ENCODE peak calls at places on chromosomes 6 and 20, in six cellular contexts. One of them, this sample, is unnamed.
A peak's percentile ranks its signal among the peaks of the same experiment; 100 is the strongest.

GRCh38 chr6:14922306-14922705 is 323.6 kb upstream of the JARID2 start:
- DNase-seq in neuronal stem cell: no peak
- DNase-seq in suprapubic skin: no peak
- DNase-seq in cardiac muscle cell: no peak
- DNase-seq in trophoblast cell: peak; percentile 22
- DNase-seq in BE2C: no peak
- DNase-seq in this sample: no peak

GRCh38 chr20:15162061-15162740 is 824.8 kb upstream of the FLRT3 start:
- DNase-seq in neuronal stem cell: no peak
- DNase-seq in suprapubic skin: no peak
- DNase-seq in cardiac muscle cell: no peak
- DNase-seq in trophoblast cell: no peak
- DNase-seq in BE2C: no peak
- DNase-seq in this sample: no peak

GRCh38 chr6:157381631-157382621 is 936 bp downstream of the ZDHHC14 start:
- DNase-seq in neuronal stem cell: no peak
- DNase-seq in suprapubic skin: peak; percentile 76
- DNase-seq in cardiac muscle cell: peak; percentile 60
- DNase-seq in trophoblast cell: no peak
- DNase-seq in BE2C: peak; percentile 57
- DNase-seq in this sample: peak; percentile 59

GRCh38 chr6:158384671-158385110 is 72.4 kb downstream of the TULP4 start:
- DNase-seq in neuronal stem cell: no peak
- DNase-seq in suprapubic skin: no peak
- DNase-seq in cardiac muscle cell: no peak
- DNase-seq in trophoblast cell: no peak
- DNase-seq in BE2C: no peak
- DNase-seq in this sample: no peak

GRCh38 chr6:150439373-150439772 is 70.6 kb downstream of the IYD start:
- DNase-seq in neuronal stem cell: no peak
- DNase-seq in suprapubic skin: no peak
- DNase-seq in cardiac muscle cell: no peak
- DNase-seq in trophoblast cell: no peak
- DNase-seq in BE2C: no peak
- DNase-seq in this sample: no peak

GRCh38 chr6:170269151-170269872 is 21.6 kb downstream of the DLL1 start:
- DNase-seq in neuronal stem cell: no peak
- DNase-seq in suprapubic skin: no peak
- DNase-seq in cardiac muscle cell: no peak
- DNase-seq in trophoblast cell: no peak
- DNase-seq in BE2C: no peak
- DNase-seq in this sample: no peak

GRCh38 chr6:115842338-115842737 is 218.4 kb downstream of the FRK start:
- DNase-seq in neuronal stem cell: no peak
- DNase-seq in suprapubic skin: no peak
- DNase-seq in cardiac muscle cell: no peak
- DNase-seq in trophoblast cell: no peak
- DNase-seq in BE2C: no peak
- DNase-seq in this sample: no peak

GRCh38 chr6:6494677-6495076 is 93.8 kb upstream of the LY86 start:
- DNase-seq in neuronal stem cell: peak; percentile 15
- DNase-seq in suprapubic skin: no peak
- DNase-seq in cardiac muscle cell: no peak
- DNase-seq in trophoblast cell: peak; percentile 18
- DNase-seq in BE2C: peak; percentile 40
- DNase-seq in this sample: peak; percentile 84

GRCh38 chr6:30646450-30647038 is 389 bp upstream of the C6orf136 start:
- DNase-seq in neuronal stem cell: no peak
- DNase-seq in suprapubic skin: peak; percentile 93
- DNase-seq in cardiac muscle cell: no peak
- DNase-seq in trophoblast cell: peak; percentile 95
- DNase-seq in BE2C: peak; percentile 94
- DNase-seq in this sample: peak; percentile 93

GRCh38 chr6:43308101-43308989 is at the start of gene CRIP3:
- DNase-seq in neuronal stem cell: peak; percentile 48
- DNase-seq in suprapubic skin: no peak
- DNase-seq in cardiac muscle cell: peak; percentile 67
- DNase-seq in trophoblast cell: no peak
- DNase-seq in BE2C: peak; percentile 57
- DNase-seq in this sample: peak; percentile 92

GRCh38 chr6:111985202-111985731 is 68.6 kb upstream of the CCN6 start:
- DNase-seq in neuronal stem cell: no peak
- DNase-seq in suprapubic skin: no peak
- DNase-seq in cardiac muscle cell: peak; percentile 59
- DNase-seq in trophoblast cell: peak; percentile 88
- DNase-seq in BE2C: no peak
- DNase-seq in this sample: no peak

GRCh38 chr6:158686791-158687381 is 37.0 kb downstream of the SYTL3 start:
- DNase-seq in neuronal stem cell: no peak
- DNase-seq in suprapubic skin: no peak
- DNase-seq in cardiac muscle cell: no peak
- DNase-seq in trophoblast cell: no peak
- DNase-seq in BE2C: no peak
- DNase-seq in this sample: no peak

GRCh38 chr6:134389129-134389528 is 71.2 kb upstream of the SGK1 start:
- DNase-seq in neuronal stem cell: no peak
- DNase-seq in suprapubic skin: no peak
- DNase-seq in cardiac muscle cell: no peak
- DNase-seq in trophoblast cell: peak; percentile 5
- DNase-seq in BE2C: no peak
- DNase-seq in this sample: no peak

GRCh38 chr6:119312875-119313338 is 36.7 kb downstream of the MAN1A1 start:
- DNase-seq in neuronal stem cell: no peak
- DNase-seq in suprapubic skin: no peak
- DNase-seq in cardiac muscle cell: no peak
- DNase-seq in trophoblast cell: no peak
- DNase-seq in BE2C: no peak
- DNase-seq in this sample: no peak

GRCh38 chr6:75130784-75131183 is 75.1 kb downstream of the COL12A1 start:
- DNase-seq in neuronal stem cell: no peak
- DNase-seq in suprapubic skin: no peak
- DNase-seq in cardiac muscle cell: peak; percentile 65
- DNase-seq in trophoblast cell: no peak
- DNase-seq in BE2C: no peak
- DNase-seq in this sample: no peak

GRCh38 chr6:33958208-33958862 is 154.5 kb upstream of the MLN start:
- DNase-seq in neuronal stem cell: peak; percentile 43
- DNase-seq in suprapubic skin: no peak
- DNase-seq in cardiac muscle cell: no peak
- DNase-seq in trophoblast cell: no peak
- DNase-seq in BE2C: peak; percentile 58
- DNase-seq in this sample: no peak

GRCh38 chr6:119594907-119595306 is 245.3 kb upstream of the MAN1A1 start:
- DNase-seq in neuronal stem cell: no peak
- DNase-seq in suprapubic skin: no peak
- DNase-seq in cardiac muscle cell: no peak
- DNase-seq in trophoblast cell: no peak
- DNase-seq in BE2C: no peak
- DNase-seq in this sample: no peak

GRCh38 chr20:32539063-32539816 is 45.9 kb downstream of the NOL4L start:
- DNase-seq in neuronal stem cell: no peak
- DNase-seq in suprapubic skin: no peak
- DNase-seq in cardiac muscle cell: no peak
- DNase-seq in trophoblast cell: no peak
- DNase-seq in BE2C: no peak
- DNase-seq in this sample: peak; percentile 29

GRCh38 chr6:55825402-55826051 is 49.9 kb downstream of the BMP5 start:
- DNase-seq in neuronal stem cell: peak; percentile 24
- DNase-seq in suprapubic skin: no peak
- DNase-seq in cardiac muscle cell: peak; percentile 74
- DNase-seq in trophoblast cell: peak; percentile 66
- DNase-seq in BE2C: no peak
- DNase-seq in this sample: no peak

GRCh38 chr6:74117113-74117512 is 421.1 kb downstream of the CD109 start:
- DNase-seq in neuronal stem cell: no peak
- DNase-seq in suprapubic skin: no peak
- DNase-seq in cardiac muscle cell: no peak
- DNase-seq in trophoblast cell: no peak
- DNase-seq in BE2C: no peak
- DNase-seq in this sample: no peak

GRCh38 chr6:15129872-15130271 is 116.0 kb upstream of the JARID2 start:
- DNase-seq in neuronal stem cell: no peak
- DNase-seq in suprapubic skin: no peak
- DNase-seq in cardiac muscle cell: no peak
- DNase-seq in trophoblast cell: no peak
- DNase-seq in BE2C: no peak
- DNase-seq in this sample: no peak

GRCh38 chr6:157861814-157862213 is 38.8 kb downstream of the SNX9 start:
- DNase-seq in neuronal stem cell: no peak
- DNase-seq in suprapubic skin: no peak
- DNase-seq in cardiac muscle cell: peak; percentile 62
- DNase-seq in trophoblast cell: no peak
- DNase-seq in BE2C: no peak
- DNase-seq in this sample: no peak

GRCh38 chr6:158539363-158539762 is 20.5 kb upstream of the TMEM181 start:
- DNase-seq in neuronal stem cell: no peak
- DNase-seq in suprapubic skin: no peak
- DNase-seq in cardiac muscle cell: no peak
- DNase-seq in trophoblast cell: no peak
- DNase-seq in BE2C: no peak
- DNase-seq in this sample: no peak

GRCh38 chr6:122568350-122568749 is 41.9 kb upstream of the PKIB start:
- DNase-seq in neuronal stem cell: no peak
- DNase-seq in suprapubic skin: no peak
- DNase-seq in cardiac muscle cell: no peak
- DNase-seq in trophoblast cell: no peak
- DNase-seq in BE2C: no peak
- DNase-seq in this sample: no peak

GRCh38 chr6:24927234-24927955 is 8.4 kb downstream of the RIPOR2 start:
- DNase-seq in neuronal stem cell: no peak
- DNase-seq in suprapubic skin: no peak
- DNase-seq in cardiac muscle cell: no peak
- DNase-seq in trophoblast cell: no peak
- DNase-seq in BE2C: no peak
- DNase-seq in this sample: no peak

GRCh38 chr6:100103194-100103593 is 109.2 kb upstream of the MCHR2 start:
- DNase-seq in neuronal stem cell: no peak
- DNase-seq in suprapubic skin: no peak
- DNase-seq in cardiac muscle cell: no peak
- DNase-seq in trophoblast cell: no peak
- DNase-seq in BE2C: no peak
- DNase-seq in this sample: no peak

GRCh38 chr20:19222520-19223040 is 10.1 kb downstream of the SLC24A3 start:
- DNase-seq in neuronal stem cell: no peak
- DNase-seq in suprapubic skin: no peak
- DNase-seq in cardiac muscle cell: no peak
- DNase-seq in trophoblast cell: no peak
- DNase-seq in BE2C: no peak
- DNase-seq in this sample: no peak

GRCh38 chr6:21180800-21181337 is 412.7 kb upstream of the SOX4 start:
- DNase-seq in neuronal stem cell: no peak
- DNase-seq in suprapubic skin: no peak
- DNase-seq in cardiac muscle cell: no peak
- DNase-seq in trophoblast cell: no peak
- DNase-seq in BE2C: no peak
- DNase-seq in this sample: no peak

GRCh38 chr6:12066297-12066696 is 54.2 kb downstream of the HIVEP1 start:
- DNase-seq in neuronal stem cell: no peak
- DNase-seq in suprapubic skin: no peak
- DNase-seq in cardiac muscle cell: peak; percentile 25
- DNase-seq in trophoblast cell: no peak
- DNase-seq in BE2C: no peak
- DNase-seq in this sample: no peak

GRCh38 chr20:11880694-11881093 is 37.0 kb upstream of the BTBD3 start:
- DNase-seq in neuronal stem cell: no peak
- DNase-seq in suprapubic skin: no peak
- DNase-seq in cardiac muscle cell: no peak
- DNase-seq in trophoblast cell: no peak
- DNase-seq in BE2C: no peak
- DNase-seq in this sample: no peak

GRCh38 chr6:127464881-127465459 is 5.8 kb upstream of the KIAA0408 start:
- DNase-seq in neuronal stem cell: peak; percentile 48
- DNase-seq in suprapubic skin: peak; percentile 83
- DNase-seq in cardiac muscle cell: peak; percentile 80
- DNase-seq in trophoblast cell: peak; percentile 38
- DNase-seq in BE2C: peak; percentile 80
- DNase-seq in this sample: no peak

GRCh38 chr6:21616005-21616404 is 22.5 kb downstream of the SOX4 start:
- DNase-seq in neuronal stem cell: no peak
- DNase-seq in suprapubic skin: no peak
- DNase-seq in cardiac muscle cell: no peak
- DNase-seq in trophoblast cell: peak; percentile 93
- DNase-seq in BE2C: no peak
- DNase-seq in this sample: no peak

GRCh38 chr6:136539967-136540366 is 10.3 kb downstream of the MAP7 start:
- DNase-seq in neuronal stem cell: no peak
- DNase-seq in suprapubic skin: no peak
- DNase-seq in cardiac muscle cell: no peak
- DNase-seq in trophoblast cell: no peak
- DNase-seq in BE2C: no peak
- DNase-seq in this sample: no peak

GRCh38 chr20:46249671-46250070 is 58.6 kb downstream of the CDH22 start:
- DNase-seq in neuronal stem cell: no peak
- DNase-seq in suprapubic skin: no peak
- DNase-seq in cardiac muscle cell: no peak
- DNase-seq in trophoblast cell: no peak
- DNase-seq in BE2C: no peak
- DNase-seq in this sample: no peak
- H3K27me3 ChIP-seq in neuronal stem cell: peaks cover 43% of the 10 kb centered on the region
- H3K27me3 ChIP-seq in suprapubic skin: peaks cover 86% of the 10 kb centered on the region
- H3K27me3 ChIP-seq in cardiac muscle cell: peaks cover 51% of the 10 kb centered on the region
- H3K27me3 ChIP-seq in trophoblast cell: peaks cover 31% of the 10 kb centered on the region
- H3K27me3 ChIP-seq in BE2C: no peaks in the 10 kb centered on the region
- H3K27me3 ChIP-seq in this sample: peaks cover 57% of the 10 kb centered on the region

GRCh38 chr6:32785781-32786533 is 22.6 kb upstream of the HLA-DQB2 start:
- DNase-seq in neuronal stem cell: peak; percentile 48
- DNase-seq in suprapubic skin: no peak
- DNase-seq in cardiac muscle cell: peak; percentile 77
- DNase-seq in trophoblast cell: peak; percentile 43
- DNase-seq in BE2C: peak; percentile 31
- DNase-seq in this sample: no peak
- H3K27me3 ChIP-seq in neuronal stem cell: no peaks in the 10 kb centered on the region
- H3K27me3 ChIP-seq in suprapubic skin: peaks cover 9% of the 10 kb centered on the region
- H3K27me3 ChIP-seq in cardiac muscle cell: no peaks in the 10 kb centered on the region
- H3K27me3 ChIP-seq in trophoblast cell: no peaks in the 10 kb centered on the region
- H3K27me3 ChIP-seq in BE2C: peaks cover 39% of the 10 kb centered on the region
- H3K27me3 ChIP-seq in this sample: peaks cover 6% of the 10 kb centered on the region

GRCh38 chr6:53240139-53240538 is 91.5 kb upstream of the GCM1 start:
- DNase-seq in neuronal stem cell: no peak
- DNase-seq in suprapubic skin: no peak
- DNase-seq in cardiac muscle cell: no peak
- DNase-seq in trophoblast cell: no peak
- DNase-seq in BE2C: no peak
- DNase-seq in this sample: no peak
- H3K27me3 ChIP-seq in neuronal stem cell: no peaks in the 10 kb centered on the region
- H3K27me3 ChIP-seq in suprapubic skin: no peaks in the 10 kb centered on the region
- H3K27me3 ChIP-seq in cardiac muscle cell: no peaks in the 10 kb centered on the region
- H3K27me3 ChIP-seq in trophoblast cell: no peaks in the 10 kb centered on the region
- H3K27me3 ChIP-seq in BE2C: no peaks in the 10 kb centered on the region
- H3K27me3 ChIP-seq in this sample: no peaks in the 10 kb centered on the region

DNA sequence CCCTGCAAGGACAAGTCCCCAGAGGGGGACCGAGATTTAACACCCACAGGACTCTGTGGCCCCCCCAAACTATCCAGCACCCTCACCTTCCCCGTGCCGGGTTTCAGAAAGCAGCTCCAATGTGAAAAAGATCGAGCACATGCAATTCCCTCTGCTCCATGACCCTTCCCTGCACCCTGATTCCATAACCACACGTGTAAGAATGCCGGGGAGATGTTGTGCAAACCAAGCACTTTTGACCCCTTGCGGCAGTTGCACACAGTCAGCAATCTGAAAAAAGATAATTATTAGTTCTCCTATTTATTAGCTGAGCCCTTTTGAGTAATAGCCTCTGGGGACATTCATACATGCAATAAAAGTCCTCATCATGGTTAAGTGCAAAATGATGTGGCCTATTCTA is 13.0 kb downstream of the FOXQ1 start:
- DNase-seq in neuronal stem cell: no peak
- DNase-seq in suprapubic skin: no peak
- DNase-seq in cardiac muscle cell: peak; percentile 72
- DNase-seq in trophoblast cell: no peak
- DNase-seq in BE2C: no peak
- DNase-seq in this sample: no peak
- H3K27me3 ChIP-seq in neuronal stem cell: no peaks in the 10 kb centered on the region
- H3K27me3 ChIP-seq in suprapubic skin: peaks cover 2% of the 10 kb centered on the region
- H3K27me3 ChIP-seq in cardiac muscle cell: peaks cover 46% of the 10 kb centered on the region
- H3K27me3 ChIP-seq in trophoblast cell: no peaks in the 10 kb centered on the region
- H3K27me3 ChIP-seq in BE2C: peaks cover 16% of the 10 kb centered on the region
- H3K27me3 ChIP-seq in this sample: no peaks in the 10 kb centered on the region

This sample was measured in left lung.